ENCODE peak calls at places on chromosomes 1 and 21, in six cellular contexts. One of them, this sample, is unnamed. For H3K4me1, the result is how much of the 10 kb centered on the place peaks cover.

GRCh38 chr1:44811714-44812151 is 3.4 kb downstream of the BTBD19 start:
- DNase-seq in uterus: peak
- DNase-seq in esophagus squamous epithelium: no peak
- DNase-seq in K562: peak
- DNase-seq in pancreas: peak
- DNase-seq in GM23338: no peak
- DNase-seq in this sample: peak

GRCh38 chr1:201192478-201192804 is 1.8 kb downstream of the IGFN1 start:
- DNase-seq in uterus: peak
- DNase-seq in esophagus squamous epithelium: no peak
- DNase-seq in K562: no peak
- DNase-seq in pancreas: no peak
- DNase-seq in GM23338: no peak
- DNase-seq in this sample: no peak

GRCh38 chr1:38015978-38016640 is 3.6 kb downstream of the UTP11 start:
- DNase-seq in uterus: no peak
- DNase-seq in esophagus squamous epithelium: no peak
- DNase-seq in K562: no peak
- DNase-seq in pancreas: no peak
- DNase-seq in GM23338: no peak
- DNase-seq in this sample: peak

GRCh38 chr21:38533887-38534286 is 35.6 kb upstream of the ERG start:
- DNase-seq in uterus: no peak
- DNase-seq in esophagus squamous epithelium: no peak
- DNase-seq in K562: no peak
- DNase-seq in pancreas: no peak
- DNase-seq in GM23338: peak
- DNase-seq in this sample: no peak

GRCh38 chr1:21823206-21823979 is 11.3 kb downstream of the LDLRAD2 start:
- DNase-seq in uterus: no peak
- DNase-seq in esophagus squamous epithelium: no peak
- DNase-seq in K562: no peak
- DNase-seq in pancreas: peak
- DNase-seq in GM23338: no peak
- DNase-seq in this sample: peak

GRCh38 chr1:68322837-68323687 is 90.7 kb upstream of the WLS start:
- DNase-seq in uterus: peak
- DNase-seq in esophagus squamous epithelium: no peak
- DNase-seq in K562: no peak
- DNase-seq in pancreas: no peak
- DNase-seq in GM23338: no peak
- DNase-seq in this sample: no peak

GRCh38 chr1:152752225-152752624 is 5.6 kb upstream of the KPRP start:
- DNase-seq in uterus: no peak
- DNase-seq in esophagus squamous epithelium: no peak
- DNase-seq in K562: no peak
- DNase-seq in pancreas: no peak
- DNase-seq in GM23338: no peak
- DNase-seq in this sample: no peak

GRCh38 chr1:95013948-95014574 is 58.7 kb downstream of the ALG14 start:
- DNase-seq in uterus: no peak
- DNase-seq in esophagus squamous epithelium: no peak
- DNase-seq in K562: no peak
- DNase-seq in pancreas: no peak
- DNase-seq in GM23338: no peak
- DNase-seq in this sample: no peak

GRCh38 chr1:85359874-85360708 is 83.7 kb upstream of the BCL10 start:
- DNase-seq in uterus: no peak
- DNase-seq in esophagus squamous epithelium: no peak
- DNase-seq in K562: no peak
- DNase-seq in pancreas: no peak
- DNase-seq in GM23338: no peak
- DNase-seq in this sample: no peak

GRCh38 chr1:227885648-227886502 is 61.9 kb downstream of the WNT9A start:
- DNase-seq in uterus: peak
- DNase-seq in esophagus squamous epithelium: no peak
- DNase-seq in K562: peak
- DNase-seq in pancreas: peak
- DNase-seq in GM23338: no peak
- DNase-seq in this sample: peak

GRCh38 chr1:82515650-82516049 is 714.9 kb downstream of the ADGRL2 start:
- DNase-seq in uterus: no peak
- DNase-seq in esophagus squamous epithelium: no peak
- DNase-seq in K562: no peak
- DNase-seq in pancreas: no peak
- DNase-seq in GM23338: no peak
- DNase-seq in this sample: no peak

GRCh38 chr1:2193514-2194251 is 889 bp downstream of the FAAP20 start:
- DNase-seq in uterus: no peak
- DNase-seq in esophagus squamous epithelium: no peak
- DNase-seq in K562: peak
- DNase-seq in pancreas: peak
- DNase-seq in GM23338: peak
- DNase-seq in this sample: no peak

GRCh38 chr1:113975211-113975895 is 3.9 kb upstream of the OLFML3 start:
- DNase-seq in uterus: no peak
- DNase-seq in esophagus squamous epithelium: no peak
- DNase-seq in K562: no peak
- DNase-seq in pancreas: no peak
- DNase-seq in GM23338: no peak
- DNase-seq in this sample: no peak

GRCh38 chr1:217135569-217135915 is 412.3 kb upstream of the ESRRG start:
- DNase-seq in uterus: no peak
- DNase-seq in esophagus squamous epithelium: no peak
- DNase-seq in K562: no peak
- DNase-seq in pancreas: peak
- DNase-seq in GM23338: peak
- DNase-seq in this sample: no peak

GRCh38 chr1:190754769-190755168 is 277.1 kb upstream of the BRINP3 start:
- DNase-seq in uterus: no peak
- DNase-seq in esophagus squamous epithelium: no peak
- DNase-seq in K562: peak
- DNase-seq in pancreas: no peak
- DNase-seq in GM23338: no peak
- DNase-seq in this sample: no peak

GRCh38 chr21:27149034-27149433 is 182.1 kb upstream of the ADAMTS5 start:
- DNase-seq in uterus: no peak
- DNase-seq in esophagus squamous epithelium: no peak
- DNase-seq in K562: no peak
- DNase-seq in pancreas: no peak
- DNase-seq in GM23338: no peak
- DNase-seq in this sample: no peak

GRCh38 chr1:66533804-66534745 is at the start of gene SGIP1:
- DNase-seq in uterus: peak
- DNase-seq in esophagus squamous epithelium: no peak
- DNase-seq in K562: peak
- DNase-seq in pancreas: peak
- DNase-seq in GM23338: peak
- DNase-seq in this sample: peak

GRCh38 chr1:85027242-85027983 is 20.9 kb downstream of the MCOLN3 start:
- DNase-seq in uterus: no peak
- DNase-seq in esophagus squamous epithelium: no peak
- DNase-seq in K562: no peak
- DNase-seq in pancreas: no peak
- DNase-seq in GM23338: peak
- DNase-seq in this sample: no peak

GRCh38 chr1:12057382-12057781 is 5.7 kb upstream of the TNFRSF8 start:
- DNase-seq in uterus: no peak
- DNase-seq in esophagus squamous epithelium: no peak
- DNase-seq in K562: no peak
- DNase-seq in pancreas: no peak
- DNase-seq in GM23338: no peak
- DNase-seq in this sample: no peak

GRCh38 chr1:44681905-44682900 is 7.7 kb downstream of the ARMH1 start:
- DNase-seq in uterus: no peak
- DNase-seq in esophagus squamous epithelium: no peak
- DNase-seq in K562: no peak
- DNase-seq in pancreas: no peak
- DNase-seq in GM23338: peak
- DNase-seq in this sample: no peak

GRCh38 chr1:57848406-57848805 is 424.5 kb upstream of the DAB1 start:
- DNase-seq in uterus: no peak
- DNase-seq in esophagus squamous epithelium: no peak
- DNase-seq in K562: no peak
- DNase-seq in pancreas: no peak
- DNase-seq in GM23338: no peak
- DNase-seq in this sample: no peak

GRCh38 chr1:209743145-209743482 is 12.7 kb upstream of the TRAF3IP3 start:
- DNase-seq in uterus: peak
- DNase-seq in esophagus squamous epithelium: no peak
- DNase-seq in K562: no peak
- DNase-seq in pancreas: no peak
- DNase-seq in GM23338: no peak
- DNase-seq in this sample: no peak

GRCh38 chr1:27203946-27204345 is 30.5 kb upstream of the WDTC1 start:
- DNase-seq in uterus: no peak
- DNase-seq in esophagus squamous epithelium: no peak
- DNase-seq in K562: no peak
- DNase-seq in pancreas: no peak
- DNase-seq in GM23338: no peak
- DNase-seq in this sample: no peak

GRCh38 chr1:183652547-183653467 is at the start of gene APOBEC4:
- DNase-seq in uterus: no peak
- DNase-seq in esophagus squamous epithelium: no peak
- DNase-seq in K562: no peak
- DNase-seq in pancreas: no peak
- DNase-seq in GM23338: no peak
- DNase-seq in this sample: no peak
- H3K27ac ChIP-seq in uterus: no peak
- H3K27ac ChIP-seq in esophagus squamous epithelium: no peak
- H3K27ac ChIP-seq in K562: no peak
- H3K27ac ChIP-seq in pancreas: no peak
- H3K27ac ChIP-seq in GM23338: no peak
- H3K27ac ChIP-seq in this sample: peak

DNA sequence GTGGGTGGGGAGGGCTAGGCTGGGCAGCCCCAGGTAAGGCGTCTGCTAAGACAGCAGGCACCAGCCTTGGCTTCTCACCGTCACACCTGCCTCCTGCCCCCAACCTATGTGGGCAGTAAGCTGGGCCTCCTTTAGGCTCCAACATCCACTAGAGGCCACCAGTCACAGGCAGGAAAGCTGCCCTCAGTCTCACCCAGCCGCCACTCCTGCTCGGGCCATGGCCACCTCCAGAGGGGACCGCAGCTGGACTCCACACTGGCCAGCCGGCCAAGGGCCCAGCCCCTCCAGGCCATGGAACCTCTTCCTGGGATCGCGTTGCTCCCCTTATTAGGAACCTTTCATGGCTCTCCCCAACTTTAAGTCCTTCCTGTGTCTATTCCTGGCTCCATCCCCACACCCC is 74.5 kb downstream of the MRPL37 start:
- DNase-seq in uterus: no peak
- DNase-seq in esophagus squamous epithelium: no peak
- DNase-seq in K562: no peak
- DNase-seq in pancreas: no peak
- DNase-seq in GM23338: no peak
- DNase-seq in this sample: no peak
- H3K4me1 ChIP-seq in uterus: under half
- H3K4me1 ChIP-seq in esophagus squamous epithelium: half or more
- H3K4me1 ChIP-seq in K562: under half
- H3K4me1 ChIP-seq in pancreas: half or more
- H3K4me1 ChIP-seq in GM23338: under half
- H3K4me1 ChIP-seq in this sample: half or more

GRCh38 chr1:14606632-14607031 is 8.1 kb downstream of the KAZN start:
- DNase-seq in uterus: no peak
- DNase-seq in esophagus squamous epithelium: no peak
- DNase-seq in K562: no peak
- DNase-seq in pancreas: no peak
- DNase-seq in GM23338: no peak
- DNase-seq in this sample: no peak
- TF ChIP-seq CTCF in uterus: no peak
- TF ChIP-seq CTCF in esophagus squamous epithelium: peak
- TF ChIP-seq CTCF in K562: peak
- TF ChIP-seq CTCF in pancreas: no peak
- TF ChIP-seq CTCF in GM23338: peak
- TF ChIP-seq CTCF in this sample: no peak

GRCh38 chr1:204563324-204563723 is 47.1 kb downstream of the MDM4 start:
- DNase-seq in uterus: no peak
- DNase-seq in esophagus squamous epithelium: no peak
- DNase-seq in K562: no peak
- DNase-seq in pancreas: no peak
- DNase-seq in GM23338: no peak
- DNase-seq in this sample: no peak
- H3K27ac ChIP-seq in uterus: no peak
- H3K27ac ChIP-seq in esophagus squamous epithelium: no peak
- H3K27ac ChIP-seq in K562: no peak
- H3K27ac ChIP-seq in pancreas: no peak
- H3K27ac ChIP-seq in GM23338: no peak
- H3K27ac ChIP-seq in this sample: no peak

GRCh38 chr1:93595266-93595665 is 86.4 kb downstream of the BCAR3 start:
- DNase-seq in uterus: no peak
- DNase-seq in esophagus squamous epithelium: no peak
- DNase-seq in K562: no peak
- DNase-seq in pancreas: no peak
- DNase-seq in GM23338: no peak
- DNase-seq in this sample: no peak

GRCh38 chr1:93597697-93598096 is 83.9 kb downstream of the BCAR3 start:
- DNase-seq in uterus: no peak
- DNase-seq in esophagus squamous epithelium: no peak
- DNase-seq in K562: no peak
- DNase-seq in pancreas: no peak
- DNase-seq in GM23338: no peak
- DNase-seq in this sample: no peak

GRCh38 chr1:93598396-93598795 is 83.2 kb downstream of the BCAR3 start:
- DNase-seq in uterus: no peak
- DNase-seq in esophagus squamous epithelium: no peak
- DNase-seq in K562: no peak
- DNase-seq in pancreas: no peak
- DNase-seq in GM23338: no peak
- DNase-seq in this sample: no peak

GRCh38 chr1:93595749-93596148 is 85.9 kb downstream of the BCAR3 start:
- DNase-seq in uterus: no peak
- DNase-seq in esophagus squamous epithelium: no peak
- DNase-seq in K562: no peak
- DNase-seq in pancreas: no peak
- DNase-seq in GM23338: no peak
- DNase-seq in this sample: no peak

GRCh38 chr1:93596329-93597089 is 85.1 kb downstream of the BCAR3 start:
- DNase-seq in uterus: no peak
- DNase-seq in esophagus squamous epithelium: no peak
- DNase-seq in K562: no peak
- DNase-seq in pancreas: no peak
- DNase-seq in GM23338: no peak
- DNase-seq in this sample: no peak
- H3K4me1 ChIP-seq in uterus: under half
- H3K4me1 ChIP-seq in esophagus squamous epithelium: under half
- H3K4me1 ChIP-seq in K562: under half
- H3K4me1 ChIP-seq in pancreas: under half
- H3K4me1 ChIP-seq in GM23338: under half
- H3K4me1 ChIP-seq in this sample: under half